ENCODE peak calls at places on chromosomes 1 and 21, in six cellular contexts. O is body of pancreas; F is testis; M is tibial artery; B is lung; C is CD8-positive, alpha-beta memory T cell. X is an unnamed sample. For H3K4me1, the result is how much of the 10 kb centered on the place peaks cover.

GRCh38 chr1:19086176-19086875 is 123.7 kb downstream of the UBR4 start:
- DNase-seq in O (peak), C (no peak), F (no peak), M (no peak), B (peak), X (no peak)

GRCh38 chr21:27519357-27519756 is 552.5 kb upstream of the ADAMTS5 start:
- DNase-seq in C (no peak), B (no peak), F (no peak), O (no peak), M (no peak), X (no peak)

GRCh38 chr21:35005077-35005476 is 44.0 kb downstream of the RUNX1 start:
- DNase-seq in M (no peak), C (no peak), B (no peak), F (no peak), O (no peak), X (no peak)

GRCh38 chr1:47194314-47194713 is 4.5 kb upstream of the PDZK1IP1 start:
- DNase-seq in C (no peak), F (no peak), B (no peak), M (no peak), O (no peak), X (no peak)

GRCh38 chr1:196590012-196590708 is 18.1 kb downstream of the KCNT2 start:
- DNase-seq in B (no peak), F (no peak), O (no peak), C (no peak), M (no peak), X (peak)

GRCh38 chr1:161238039-161238473 is at the start of gene NR1I3:
- DNase-seq in F (no peak), B (no peak), C (no peak), O (no peak), M (no peak), X (no peak)

GRCh38 chr1:93332368-93332767 is 13.3 kb upstream of the DR1 start:
- DNase-seq in O (no peak), F (no peak), M (no peak), C (no peak), B (no peak), X (no peak)

GRCh38 chr1:155931332-155932038 is 2.7 kb downstream of the KHDC4 start:
- DNase-seq in M (no peak), F (no peak), O (no peak), B (no peak), C (no peak), X (no peak)

GRCh38 chr1:64756770-64757169 is 11.9 kb downstream of the RAVER2 start:
- DNase-seq in C (no peak), B (no peak), O (no peak), M (no peak), F (no peak), X (no peak)

GRCh38 chr21:41817228-41817627 is 50.4 kb upstream of the RIPK4 start:
- DNase-seq in O (peak), B (peak), M (peak), C (no peak), F (peak), X (peak)

GRCh38 chr1:196409586-196409985 is 198.7 kb downstream of the KCNT2 start:
- DNase-seq in B (no peak), F (no peak), O (no peak), M (no peak), C (no peak), X (no peak)

GRCh38 chr1:244077473-244078220 is 26.6 kb downstream of the ZBTB18 start:
- DNase-seq in B (no peak), C (no peak), O (no peak), F (peak), M (peak), X (no peak)

GRCh38 chr1:84272401-84272800 is 29.1 kb upstream of the SAMD13 start:
- DNase-seq in O (peak), C (no peak), M (no peak), B (peak), F (no peak), X (no peak)

GRCh38 chr1:183278736-183279591 is 92.9 kb downstream of the LAMC2 start:
- DNase-seq in M (no peak), O (no peak), F (no peak), B (no peak), C (no peak), X (no peak)

GRCh38 chr1:9447215-9447960 is 91.9 kb upstream of the SLC25A33 start:
- DNase-seq in M (no peak), B (no peak), F (no peak), C (no peak), O (no peak), X (no peak)

GRCh38 chr1:17591814-17592430 is 52.4 kb downstream of the ARHGEF10L start:
- DNase-seq in M (no peak), B (no peak), F (no peak), O (no peak), C (no peak), X (no peak)

GRCh38 chr1:245698860-245699259 is 544.1 kb downstream of the KIF26B start:
- DNase-seq in F (no peak), B (no peak), O (no peak), M (no peak), C (no peak), X (no peak)

GRCh38 chr21:15852146-15852545 is 122.4 kb downstream of the USP25 start:
- DNase-seq in M (no peak), C (no peak), O (no peak), B (no peak), F (no peak), X (no peak)

GRCh38 chr1:227391871-227392270 is 73.6 kb upstream of the CDC42BPA start:
- DNase-seq in M (no peak), O (no peak), C (no peak), F (no peak), B (no peak), X (no peak)

GRCh38 chr1:224124220-224124619 is 10.3 kb downstream of the FBXO28 start:
- DNase-seq in M (no peak), O (no peak), F (no peak), B (no peak), C (no peak), X (no peak)

GRCh38 chr1:233730809-233731208 is 116.9 kb downstream of the KCNK1 start:
- DNase-seq in C (no peak), O (no peak), F (no peak), M (no peak), B (no peak), X (no peak)

GRCh38 chr1:92299477-92300125 is 742 bp downstream of the RPAP2 start:
- DNase-seq in O (no peak), M (no peak), B (no peak), C (no peak), F (no peak), X (no peak)

GRCh38 chr1:27603320-27603961 is 503 bp downstream of the AHDC1 start:
- DNase-seq in B (no peak), O (peak), F (no peak), C (peak), M (peak), X (peak)

GRCh38 chr1:27601321-27601770 is 2.6 kb downstream of the AHDC1 start:
- DNase-seq in M (no peak), O (no peak), F (no peak), B (no peak), C (no peak), X (no peak)

GRCh38 chr1:27603962-27604578 is at the start of gene AHDC1:
- DNase-seq in C (peak), F (peak), B (peak), O (peak), M (peak), X (peak)

GRCh38 chr1:27601771-27602509 is 2.0 kb downstream of the AHDC1 start:
- DNase-seq in C (no peak), F (no peak), B (no peak), M (peak), O (peak), X (peak)

GRCh38 chr1:27602510-27603319 is 1.2 kb downstream of the AHDC1 start:
- DNase-seq in M (peak), B (no peak), F (no peak), C (peak), O (peak), X (peak)
- H3K4me1 ChIP-seq in M (half or more), B (under half), F (under half), C (half or more), O (under half), X (under half)

DNA sequence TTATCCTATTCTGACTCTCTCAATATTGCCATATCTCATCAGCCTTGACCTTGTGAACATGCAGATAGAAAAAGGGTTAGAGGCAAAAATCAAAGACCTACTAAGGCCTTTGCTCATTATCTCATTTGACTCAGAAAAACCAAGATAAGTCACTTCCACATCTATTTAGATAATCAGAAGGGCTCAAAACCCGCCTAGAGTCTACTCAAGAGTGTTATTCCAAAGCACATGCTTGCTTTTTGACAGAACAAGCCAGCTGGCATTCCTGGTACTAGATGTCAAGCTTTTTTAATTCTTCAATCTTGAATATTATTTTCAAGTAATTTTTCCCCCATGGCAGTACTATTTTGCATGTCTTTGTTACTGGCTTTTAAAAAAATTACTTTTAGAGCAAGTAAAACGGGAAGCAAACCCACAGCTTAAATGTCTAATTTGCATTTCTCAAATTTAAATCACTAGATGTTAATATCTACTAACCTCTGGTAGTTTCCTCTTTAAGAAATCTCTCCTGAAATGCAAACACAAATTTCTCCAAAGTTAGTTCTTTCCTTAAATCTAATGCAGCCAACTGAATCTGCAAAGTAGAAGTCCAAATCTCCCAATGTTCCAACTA is 51.5 kb downstream of the APP start:
- DNase-seq in B (no peak), C (no peak), M (no peak), O (no peak), F (no peak), X (no peak)
- H3K27ac ChIP-seq in B (no peak), C (no peak), M (no peak), O (no peak), F (no peak), X (no peak)

GRCh38 chr1:203677771-203678170 is 51.1 kb downstream of the ATP2B4 start:
- DNase-seq in F (no peak), B (no peak), O (no peak), M (no peak), C (no peak), X (no peak)

GRCh38 chr1:203678943-203679661 is 52.5 kb downstream of the ATP2B4 start:
- DNase-seq in M (no peak), B (no peak), O (no peak), C (no peak), F (no peak), X (no peak)

GRCh38 chr1:203673550-203674411 is 47.1 kb downstream of the ATP2B4 start:
- DNase-seq in M (peak), O (no peak), F (peak), C (peak), B (peak), X (peak)

GRCh38 chr1:203676455-203676854 is 49.8 kb downstream of the ATP2B4 start:
- DNase-seq in M (no peak), F (no peak), C (no peak), B (no peak), O (no peak), X (no peak)

GRCh38 chr1:203675596-203676347 is 49.1 kb downstream of the ATP2B4 start:
- DNase-seq in M (no peak), B (peak), O (peak), C (peak), F (no peak), X (no peak)
- H3K4me1 ChIP-seq in M (half or more), B (under half), O (under half), C (half or more), F (under half), X (under half)

GRCh38 chr1:39139723-39140360 is 64.7 kb upstream of the MACF1 start:
- DNase-seq in O (no peak), F (no peak), M (no peak), B (no peak), C (no peak), X (no peak)
- H3K27ac ChIP-seq in O (no peak), F (no peak), M (no peak), B (no peak), C (no peak), X (no peak)

DNA sequence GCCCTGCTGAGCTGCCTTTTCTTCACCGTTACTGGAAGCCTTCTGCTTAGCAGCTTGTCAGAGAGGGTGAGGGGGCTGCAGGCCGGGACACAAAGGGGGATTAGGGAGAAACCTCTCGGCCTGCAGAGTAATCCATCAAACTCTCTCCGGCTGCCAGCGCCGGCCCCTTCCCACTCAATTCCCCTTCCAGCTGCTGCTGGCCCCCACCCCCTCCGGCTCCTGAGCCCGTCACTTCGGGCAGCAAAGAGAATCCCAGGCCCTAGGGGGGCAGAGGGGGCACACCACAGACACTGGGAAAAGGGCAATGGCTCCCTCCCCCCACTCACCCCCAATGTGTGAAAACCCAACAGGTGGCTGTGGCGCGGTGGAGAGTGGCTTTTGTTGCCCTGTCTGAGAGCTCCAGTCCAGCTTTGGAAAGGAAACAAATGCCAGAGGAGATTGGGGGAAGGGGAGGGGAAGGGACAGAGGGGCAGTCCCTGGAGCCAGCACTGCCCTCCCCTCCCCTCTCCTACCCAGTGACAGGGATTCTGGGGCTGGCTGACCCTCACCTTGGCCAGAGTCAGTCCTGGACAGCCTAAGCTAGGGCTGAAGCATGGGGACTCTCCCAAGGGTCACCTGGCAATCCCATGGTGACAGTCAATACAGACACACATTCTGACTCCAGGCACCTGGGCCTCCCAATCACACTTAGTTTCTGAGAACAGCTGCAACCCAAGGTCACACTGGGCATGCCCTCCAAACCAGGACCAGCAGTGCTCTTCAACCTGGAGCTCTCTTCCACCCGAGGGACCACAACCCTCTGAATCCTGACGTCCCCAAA is 9.5 kb downstream of the SLC45A3 start:
- DNase-seq in B (no peak), O (no peak), C (no peak), M (no peak), F (no peak), X (no peak)
- H3K4me1 ChIP-seq in B (under half), O (under half), C (under half), M (under half), F (under half), X (under half)

DNA sequence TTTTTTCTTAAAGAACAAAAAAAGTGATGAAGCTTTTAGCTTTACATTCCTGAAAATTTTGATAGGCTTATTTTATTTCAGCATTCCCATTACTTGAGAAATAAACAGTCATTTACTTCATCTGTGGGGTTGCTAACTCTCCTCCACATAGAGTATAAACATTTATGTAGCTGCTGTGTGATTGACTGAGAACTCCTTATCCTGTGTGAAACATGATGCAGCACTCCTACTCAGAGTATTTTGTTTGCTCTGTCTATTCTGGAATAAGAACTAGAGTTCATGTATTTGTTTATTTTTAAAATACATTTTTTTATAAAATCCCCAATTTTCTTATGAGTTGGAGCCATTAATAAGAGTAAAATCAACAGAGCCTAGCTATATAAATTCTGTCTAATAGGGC is 318.7 kb upstream of the SPAG17 start:
- DNase-seq in O (no peak), C (no peak), F (no peak), M (no peak), B (no peak), X (no peak)
- H3K27ac ChIP-seq in O (no peak), C (no peak), F (no peak), M (no peak), B (no peak), X (no peak)

DNA sequence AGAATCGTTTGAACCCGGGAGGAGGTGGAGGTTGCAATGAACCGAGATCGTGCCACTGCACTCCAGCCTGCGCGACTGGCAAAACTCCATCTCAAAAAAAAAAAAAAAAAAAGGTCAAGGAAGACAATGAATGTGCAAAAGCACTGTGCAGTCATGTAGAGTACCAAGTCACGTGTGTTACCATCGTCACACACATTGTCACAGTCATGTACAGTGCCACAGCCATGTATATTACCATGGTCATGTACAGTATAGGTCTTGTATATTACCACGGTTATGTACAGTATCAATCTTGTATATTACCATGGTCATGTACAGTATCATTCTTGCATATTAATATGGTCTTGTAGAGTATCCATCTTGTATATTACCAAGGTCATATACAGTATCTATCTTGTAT is 13.0 kb downstream of the DHRS3 start:
- DNase-seq in O (no peak), B (no peak), F (no peak), M (no peak), C (no peak), X (no peak)
- H3K4me1 ChIP-seq in O (half or more), B (under half), F (under half), M (half or more), C (half or more), X (under half)

GRCh38 chr1:33328817-33329216 is 7.9 kb upstream of the A3GALT2 start:
- DNase-seq in O (no peak), B (no peak), M (no peak), C (no peak), F (no peak), X (peak)
- H3K27ac ChIP-seq in O (no peak), B (no peak), M (peak), C (no peak), F (no peak), X (no peak)

GRCh38 chr1:12161662-12162458 is 4.9 kb upstream of the TNFRSF1B start:
- DNase-seq in B (peak), F (peak), O (peak), M (peak), C (peak), X (peak)
- H3K4me1 ChIP-seq in B (under half), F (under half), O (under half), M (under half), C (half or more), X (under half)

DNA sequence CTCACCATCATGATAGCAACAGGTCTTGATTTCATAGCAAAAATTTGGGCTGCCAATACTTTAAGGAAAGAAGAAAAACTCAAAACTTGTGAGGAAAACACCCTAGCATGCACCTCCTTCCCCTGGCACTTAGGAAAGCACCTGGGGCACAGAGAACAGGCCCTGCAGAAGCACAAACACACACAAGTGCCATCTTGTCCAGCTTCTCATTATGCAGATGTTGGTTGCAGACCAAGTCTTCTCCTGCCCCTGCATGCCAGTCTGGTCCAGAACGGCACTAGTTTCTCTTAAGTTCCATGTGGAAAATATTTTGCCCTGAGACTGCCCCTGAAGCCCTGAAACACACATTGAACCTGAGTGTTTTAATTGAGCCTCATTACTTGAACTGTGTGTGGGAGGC is 6.3 kb upstream of the ETV3 start:
- DNase-seq in M (no peak), B (no peak), C (no peak), F (no peak), O (no peak), X (no peak)
- H3K27ac ChIP-seq in M (no peak), B (no peak), C (no peak), F (no peak), O (no peak), X (no peak)